ENCODE peak calls at places on chromosomes 6 and 20, in five cellular contexts. A, C, X, M and S are unnamed samples.

GRCh38 chr6:54802775-54803631 is 43.6 kb upstream of the FAM83B start:
- DNase-seq in A (no peak), C (peak), X (no peak), M (no peak), S (no peak)

GRCh38 chr6:157163434-157164159 is 159.7 kb downstream of the TMEM242 start:
- DNase-seq in A (no peak), C (no peak), X (no peak), M (no peak), S (no peak)

GRCh38 chr20:45036044-45036755 is 64.7 kb downstream of the KCNS1 start:
- DNase-seq in A (peak), C (peak), X (no peak), M (no peak), S (no peak)

GRCh38 chr6:26251354-26252081 is 113.5 kb upstream of the BTN3A2 start:
- DNase-seq in A (peak), C (peak), X (peak), M (no peak), S (peak)

GRCh38 chr6:135703621-135704020 is 147.9 kb upstream of the PDE7B start:
- DNase-seq in A (no peak), C (peak), X (no peak), M (no peak), S (no peak)

GRCh38 chr6:13065596-13065995 is 262.7 kb downstream of the TBC1D7 start:
- DNase-seq in A (no peak), C (peak), X (no peak), M (no peak), S (no peak)

GRCh38 chr6:152746172-152746553 is 4.4 kb upstream of the VIP start:
- DNase-seq in A (no peak), C (peak), X (no peak), M (no peak), S (no peak)

GRCh38 chr20:34522969-34523871 is 7.0 kb downstream of the DYNLRB1 start:
- DNase-seq in A (peak), C (peak), X (no peak), M (no peak), S (peak)

GRCh38 chr20:32240220-32240619 is 32.5 kb downstream of the POFUT1 start:
- DNase-seq in A (no peak), C (no peak), X (no peak), M (peak), S (no peak)

GRCh38 chr6:169976301-169977081 is 225.1 kb downstream of the ERMARD start:
- DNase-seq in A (no peak), C (no peak), X (peak), M (peak), S (no peak)

GRCh38 chr6:165641672-165642156 is 21.3 kb downstream of the PDE10A start:
- DNase-seq in A (no peak), C (no peak), X (no peak), M (no peak), S (no peak)

GRCh38 chr6:137051790-137052472 is 7.2 kb upstream of the IL20RA start:
- DNase-seq in A (no peak), C (no peak), X (no peak), M (no peak), S (no peak)

GRCh38 chr6:44076366-44077200 is 50.7 kb downstream of the MRPL14 start:
- DNase-seq in A (no peak), C (peak), X (no peak), M (peak), S (no peak)

GRCh38 chr6:157099912-157100593 is 223.3 kb downstream of the TMEM242 start:
- DNase-seq in A (no peak), C (no peak), X (no peak), M (no peak), S (no peak)

GRCh38 chr20:50788045-50788867 is 6.6 kb upstream of the BCAS4 start:
- DNase-seq in A (peak), C (peak), X (no peak), M (peak), S (no peak)

GRCh38 chr6:170226647-170227046 is 64.2 kb downstream of the DLL1 start:
- DNase-seq in A (no peak), C (no peak), X (no peak), M (peak), S (no peak)

GRCh38 chr20:56003966-56004365 is 1.4 kb downstream of the CBLN4 start:
- DNase-seq in A (no peak), C (no peak), X (peak), M (no peak), S (no peak)

GRCh38 chr6:37314803-37315515 is 38.8 kb upstream of the RNF8 start:
- DNase-seq in A (no peak), C (peak), X (no peak), M (no peak), S (no peak)

GRCh38 chr20:37543828-37544227 is 16.2 kb upstream of the BLCAP start:
- DNase-seq in A (no peak), C (peak), X (no peak), M (no peak), S (no peak)

GRCh38 chr6:115901896-115902295 is 158.8 kb downstream of the FRK start:
- DNase-seq in A (no peak), C (no peak), X (no peak), M (no peak), S (no peak)

GRCh38 chr20:3621111-3621510 is 42.1 kb downstream of the GFRA4 start:
- DNase-seq in A (no peak), C (no peak), X (no peak), M (no peak), S (no peak)

GRCh38 chr20:50193169-50193850 is 2.7 kb downstream of the CEBPB start:
- DNase-seq in A (no peak), C (peak), X (no peak), M (no peak), S (no peak)

GRCh38 chr20:33627577-33628216 is 34.4 kb upstream of the C20orf144 start:
- DNase-seq in A (no peak), C (no peak), X (no peak), M (no peak), S (no peak)

GRCh38 chr6:143513410-143513809 is 1.9 kb upstream of the FUCA2 start:
- DNase-seq in A (no peak), C (peak), X (no peak), M (no peak), S (no peak)

GRCh38 chr6:56766806-56767178 is 124.1 kb upstream of the DST start:
- DNase-seq in A (peak), C (peak), X (no peak), M (no peak), S (no peak)

GRCh38 chr20:31979713-31980426 is 11.9 kb downstream of the XKR7 start:
- DNase-seq in A (no peak), C (no peak), X (no peak), M (no peak), S (no peak)

GRCh38 chr6:134826889-134827737 is 122.8 kb downstream of the ALDH8A1 start:
- DNase-seq in A (peak), C (peak), X (no peak), M (peak), S (peak)

GRCh38 chr20:24943196-24943595 is 5.9 kb upstream of the CST7 start:
- DNase-seq in A (no peak), C (no peak), X (no peak), M (no peak), S (peak)

GRCh38 chr20:37714973-37715657 is 21.3 kb downstream of the CTNNBL1 start:
- DNase-seq in A (no peak), C (peak), X (no peak), M (no peak), S (no peak)

GRCh38 chr20:891121-892080 is 24.7 kb downstream of the ANGPT4 start:
- DNase-seq in A (no peak), C (no peak), X (no peak), M (peak), S (peak)

GRCh38 chr6:36526066-36526465 is 21.2 kb downstream of the STK38 start:
- DNase-seq in A (no peak), C (no peak), X (no peak), M (no peak), S (no peak)

GRCh38 chr6:36856277-36856676 is 17.0 kb upstream of the CPNE5 start:
- DNase-seq in A (no peak), C (no peak), X (no peak), M (no peak), S (no peak)

GRCh38 chr20:48716086-48716485 is 111.7 kb downstream of the PREX1 start:
- DNase-seq in A (no peak), C (no peak), X (no peak), M (peak), S (no peak)

GRCh38 chr6:21679761-21680265 is 86.3 kb downstream of the SOX4 start:
- DNase-seq in A (peak), C (peak), X (no peak), M (no peak), S (no peak)

GRCh38 chr6:21907291-21907690 is 313.7 kb downstream of the SOX4 start:
- DNase-seq in A (no peak), C (no peak), X (no peak), M (no peak), S (no peak)

GRCh38 chr6:165585060-165585459 is 78.0 kb downstream of the PDE10A start:
- DNase-seq in A (no peak), C (no peak), X (no peak), M (no peak), S (no peak)

GRCh38 chr6:16657768-16658167 is 103.5 kb downstream of the ATXN1 start:
- DNase-seq in A (no peak), C (no peak), X (no peak), M (no peak), S (no peak)

GRCh38 chr6:7140631-7141366 is 33.0 kb downstream of the RREB1 start:
- DNase-seq in A (no peak), C (peak), X (peak), M (peak), S (peak)